ENCODE peak calls at places on chromosome 2, in ten cellular contexts. Z, U, H, K, E, R, I, Y, V and M are unnamed samples.

GRCh38 chr2:156253765-156254164 is 78.8 kb downstream of the NR4A2 start:
- DNase-seq in Z (no peak), U (no peak), H (no peak), K (no peak), E (no peak), R (no peak), I (no peak), Y (no peak), V (no peak), M (no peak)

GRCh38 chr2:127332335-127332734 is 38.4 kb upstream of the ERCC3 start:
- DNase-seq in Z (no peak), U (no peak), H (no peak), K (no peak), E (no peak), R (no peak), I (no peak), Y (no peak), V (no peak), M (no peak)

GRCh38 chr2:68594041-68594440 is 49.3 kb upstream of the PROKR1 start:
- DNase-seq in Z (no peak), U (no peak), H (no peak), K (no peak), E (no peak), R (no peak), I (no peak), Y (no peak), V (no peak), M (no peak)

GRCh38 chr2:239159476-239159911 is 241.3 kb downstream of the HDAC4 start:
- DNase-seq in Z (no peak), U (no peak), H (no peak), K (peak), E (no peak), R (no peak), I (no peak), Y (no peak), V (no peak), M (no peak)

GRCh38 chr2:75558786-75559428 is 1.8 kb downstream of the EVA1A start:
- DNase-seq in Z (no peak), U (no peak), H (no peak), K (no peak), E (peak), R (no peak), I (no peak), Y (no peak), V (no peak), M (no peak)

GRCh38 chr2:70094978-70095832 is 7.9 kb downstream of the PCBP1 start:
- DNase-seq in Z (no peak), U (no peak), H (peak), K (no peak), E (peak), R (peak), I (no peak), Y (no peak), V (peak), M (no peak)

GRCh38 chr2:6352906-6353515 is 512.7 kb downstream of the CMPK2 start:
- DNase-seq in Z (no peak), U (no peak), H (no peak), K (peak), E (peak), R (no peak), I (peak), Y (peak), V (no peak), M (peak)

GRCh38 chr2:181231151-181231550 is 226.0 kb upstream of the ITGA4 start:
- DNase-seq in Z (peak), U (no peak), H (no peak), K (no peak), E (no peak), R (no peak), I (no peak), Y (no peak), V (no peak), M (no peak)

GRCh38 chr2:135409436-135409835 is 121.6 kb downstream of the ZRANB3 start:
- DNase-seq in Z (no peak), U (no peak), H (no peak), K (no peak), E (no peak), R (no peak), I (no peak), Y (no peak), V (no peak), M (no peak)

GRCh38 chr2:873651-874580 is 76.7 kb upstream of the SNTG2 start:
- DNase-seq in Z (no peak), U (no peak), H (no peak), K (peak), E (no peak), R (no peak), I (no peak), Y (no peak), V (no peak), M (no peak)

GRCh38 chr2:169964740-169965139 is 137.5 kb downstream of the UBR3 start:
- DNase-seq in Z (no peak), U (no peak), H (no peak), K (no peak), E (no peak), R (no peak), I (no peak), Y (no peak), V (peak), M (no peak)

GRCh38 chr2:67917332-67918054 is 145.3 kb downstream of the C1D start:
- DNase-seq in Z (peak), U (peak), H (no peak), K (no peak), E (no peak), R (no peak), I (peak), Y (no peak), V (peak), M (peak)

GRCh38 chr2:201114846-201115245 is 1.1 kb upstream of the CFLAR start:
- DNase-seq in Z (no peak), U (no peak), H (no peak), K (no peak), E (no peak), R (no peak), I (no peak), Y (no peak), V (no peak), M (no peak)